ENCODE peak calls at places on chromosome 20, in five cellular contexts. F, T, R, K and X are unnamed samples.

GRCh38 chr20:24484081-24484450 is 14.6 kb downstream of the SYNDIG1 start:
- DNase-seq in K (no peak), R (no peak), F (no peak), T (no peak), X (no peak)

GRCh38 chr20:63319164-63320040 is 26.4 kb downstream of the COL20A1 start:
- DNase-seq in T (peak; percentile 49), F (no peak), K (no peak), R (no peak), X (no peak)

GRCh38 chr20:34472246-34472925 is 43.8 kb upstream of the DYNLRB1 start:
- DNase-seq in F (no peak), T (no peak), R (no peak), K (peak; percentile 61), X (no peak)

GRCh38 chr20:48298851-48299484 is 513.7 kb upstream of the SULF2 start:
- DNase-seq in K (peak; percentile 92), T (no peak), F (peak; percentile 75), R (peak; percentile 64), X (peak; percentile 87)

GRCh38 chr20:11786108-11786507 is 131.6 kb upstream of the BTBD3 start:
- DNase-seq in T (no peak), K (no peak), R (no peak), F (no peak), X (no peak)

GRCh38 chr20:22909436-22909835 is 125.7 kb upstream of the SSTR4 start:
- DNase-seq in K (no peak), F (no peak), R (no peak), T (no peak), X (no peak)

GRCh38 chr20:38337561-38338140 is 8.6 kb upstream of the LBP start:
- DNase-seq in T (no peak), R (no peak), F (no peak), K (no peak), X (no peak)

GRCh38 chr20:2382833-2383232 is 2.1 kb downstream of the TGM6 start:
- DNase-seq in F (no peak), R (no peak), K (no peak), T (no peak), X (no peak)

GRCh38 chr20:4041748-4042411 is 26.5 kb upstream of the RNF24 start:
- DNase-seq in F (peak; percentile 54), R (no peak), K (peak; percentile 89), T (peak; percentile 71), X (no peak)

GRCh38 chr20:43949741-43950618 is 35.3 kb downstream of the TOX2 start:
- DNase-seq in R (no peak), K (no peak), F (no peak), T (no peak), X (no peak)

GRCh38 chr20:38842558-38842981 is 37.1 kb downstream of the PPP1R16B start:
- DNase-seq in K (no peak), T (no peak), F (no peak), R (no peak), X (no peak)

GRCh38 chr20:50415516-50416268 is 94.5 kb upstream of the PTPN1 start:
- DNase-seq in F (peak; percentile 99), T (peak; percentile 100), K (peak; percentile 87), R (peak; percentile 99), X (peak; percentile 82)

GRCh38 chr20:36525620-36526365 is 15.5 kb upstream of the MYL9 start:
- DNase-seq in R (no peak), F (no peak), K (no peak), T (peak; percentile 59), X (no peak)

GRCh38 chr20:61134286-61135035 is 117.6 kb upstream of the CDH4 start:
- DNase-seq in T (no peak), K (no peak), F (no peak), R (no peak), X (no peak)
- H3K27me3 ChIP-seq in T (no peaks in the 10 kb centered on the region), K (peaks cover 22% of the 10 kb centered on the region), F (no peaks in the 10 kb centered on the region), R (peaks cover 59% of the 10 kb centered on the region), X (peaks cover 3% of the 10 kb centered on the region)

DNA sequence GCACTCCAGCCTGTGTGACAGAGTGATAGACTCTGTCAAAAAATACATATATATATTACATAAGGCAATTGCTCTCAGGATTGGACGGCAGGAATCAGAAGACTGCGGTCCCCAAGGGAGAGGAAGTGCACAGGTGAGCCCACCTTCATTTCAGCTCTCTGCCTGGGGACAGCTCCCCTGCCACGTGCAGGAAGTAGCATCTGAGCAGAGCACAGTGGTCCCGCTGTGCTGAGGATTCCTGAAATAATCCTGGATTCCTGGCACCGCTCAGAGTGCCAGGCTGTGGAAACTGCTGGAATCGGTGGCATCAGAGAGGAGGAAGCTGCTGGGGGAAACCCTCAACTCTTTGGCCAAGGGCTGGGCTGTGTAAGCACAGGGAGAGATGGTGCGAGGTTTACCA is 27.7 kb downstream of the NFATC2 start:
- DNase-seq in T (no peak), R (no peak), K (no peak), F (no peak), X (no peak)
- H3K4me1 ChIP-seq in T (no peaks in the 10 kb centered on the region), R (no peaks in the 10 kb centered on the region), K (peaks cover 4% of the 10 kb centered on the region), F (no peaks in the 10 kb centered on the region), X (no peaks in the 10 kb centered on the region)

GRCh38 chr20:62215991-62216635 is 4.0 kb downstream of the HRH3 start:
- DNase-seq in R (no peak), F (no peak), T (no peak), K (no peak), X (no peak)

GRCh38 chr20:62216636-62217566 is 3.2 kb downstream of the HRH3 start:
- DNase-seq in R (no peak), F (no peak), K (no peak), T (no peak), X (no peak)

GRCh38 chr20:62214067-62214466 is 6.0 kb downstream of the HRH3 start:
- DNase-seq in K (no peak), F (no peak), R (no peak), T (no peak), X (no peak)

GRCh38 chr20:62217913-62218773 is 1.9 kb downstream of the HRH3 start:
- DNase-seq in F (no peak), K (no peak), T (no peak), R (no peak), X (no peak)

GRCh38 chr20:62215020-62215990 is 4.8 kb downstream of the HRH3 start:
- DNase-seq in T (no peak), K (no peak), F (no peak), R (no peak), X (no peak)
- H3K27me3 ChIP-seq in T (peaks cover 19% of the 10 kb centered on the region), K (peaks cover 61% of the 10 kb centered on the region), F (peaks cover 3% of the 10 kb centered on the region), R (peaks cover 84% of the 10 kb centered on the region), X (peaks cover 77% of the 10 kb centered on the region)

GRCh38 chr20:54234991-54235390 is 27.1 kb downstream of the PFDN4 start:
- DNase-seq in R (no peak), F (no peak), T (no peak), K (no peak), X (no peak)
- H3K4me1 ChIP-seq in R (no peaks in the 10 kb centered on the region), F (no peaks in the 10 kb centered on the region), T (no peaks in the 10 kb centered on the region), K (no peaks in the 10 kb centered on the region), X (no peaks in the 10 kb centered on the region)

GRCh38 chr20:58783515-58783914 is 67.2 kb downstream of the GNAS-AS1 start:
- DNase-seq in T (no peak), F (no peak), R (no peak), K (no peak), X (no peak)
- H3K27me3 ChIP-seq in T (no peaks in the 10 kb centered on the region), F (no peaks in the 10 kb centered on the region), R (peaks cover 68% of the 10 kb centered on the region), K (peaks cover 68% of the 10 kb centered on the region), X (peaks cover 41% of the 10 kb centered on the region)